ENCODE peak calls at places on chromosomes 5 and 9, in five cellular contexts. L, T, H, Y and N are unnamed samples. For H3K4me1, the result is how much of the 10 kb centered on the place peaks cover.

GRCh38 chr9:97714435-97714834 is 17.3 kb upstream of the XPA start:
- DNase-seq in T (peak), L (no peak), Y (no peak), H (no peak), N (no peak)

GRCh38 chr5:138604176-138604785 is 29.1 kb upstream of the HSPA9 start:
- DNase-seq in T (no peak), L (no peak), H (no peak), Y (no peak), N (no peak)

GRCh38 chr5:88602584-88602983 is 280.4 kb downstream of the MEF2C start:
- DNase-seq in L (peak), H (no peak), T (no peak), Y (no peak), N (no peak)

GRCh38 chr5:42912184-42912766 is 100.6 kb upstream of the SELENOP start:
- DNase-seq in T (peak), L (peak), H (no peak), Y (no peak), N (peak)

GRCh38 chr9:123005964-123006363 is 27.5 kb upstream of the GPR21 start:
- DNase-seq in Y (no peak), T (peak), H (no peak), L (no peak), N (no peak)

GRCh38 chr9:106203832-106204516 is 509.6 kb downstream of the TMEM38B start:
- DNase-seq in T (no peak), H (no peak), Y (no peak), L (no peak), N (no peak)

GRCh38 chr5:128227984-128228383 is 144.4 kb downstream of the SLC12A2 start:
- DNase-seq in Y (no peak), T (peak), H (no peak), L (no peak), N (no peak)

GRCh38 chr5:54882101-54882500 is 103.3 kb downstream of the ESM1 start:
- DNase-seq in Y (no peak), H (no peak), L (no peak), T (no peak), N (no peak)

GRCh38 chr5:65102501-65102825 is 333.7 kb downstream of the CWC27 start:
- DNase-seq in Y (no peak), T (no peak), H (no peak), L (no peak), N (no peak)

GRCh38 chr5:157855404-157855994 is 3.4 kb downstream of the CLINT1 start:
- DNase-seq in T (peak), H (no peak), L (peak), Y (peak), N (peak)

GRCh38 chr9:82021198-82021597 is 32.6 kb downstream of the SPATA31D1 start:
- DNase-seq in H (no peak), L (no peak), Y (no peak), T (peak), N (peak)

GRCh38 chr5:128271859-128272446 is 188.4 kb downstream of the SLC12A2 start:
- DNase-seq in T (peak), Y (no peak), L (peak), H (no peak), N (peak)

GRCh38 chr5:179435181-179435580 is 89.9 kb upstream of the ADAMTS2 start:
- DNase-seq in L (no peak), T (no peak), Y (no peak), H (no peak), N (no peak)

GRCh38 chr9:130219661-130220081 is 45.9 kb upstream of the HMCN2 start:
- DNase-seq in Y (peak), L (no peak), H (no peak), T (no peak), N (no peak)

GRCh38 chr5:56995605-56996004 is 43.7 kb upstream of the MIER3 start:
- DNase-seq in Y (no peak), H (no peak), L (no peak), T (no peak), N (no peak)

GRCh38 chr5:124402144-124402581 is 344.3 kb downstream of the ZNF608 start:
- DNase-seq in L (no peak), Y (no peak), H (no peak), T (peak), N (no peak)

GRCh38 chr9:133711428-133712220 is 26.5 kb downstream of the SARDH start:
- DNase-seq in T (peak), L (no peak), Y (no peak), H (no peak), N (no peak)

GRCh38 chr5:52674815-52675545 is 112.7 kb upstream of the ITGA1 start:
- DNase-seq in L (no peak), T (peak), Y (no peak), H (no peak), N (no peak)

GRCh38 chr9:133737774-133738038 is 446 bp downstream of the SARDH start:
- DNase-seq in Y (no peak), T (no peak), H (no peak), L (no peak), N (no peak)

GRCh38 chr5:74342189-74342588 is 298.3 kb downstream of the ENC1 start:
- DNase-seq in Y (no peak), H (no peak), L (no peak), T (no peak), N (no peak)

GRCh38 chr9:136655244-136656225 is 7.2 kb upstream of the EGFL7 start:
- DNase-seq in H (no peak), T (no peak), Y (no peak), L (no peak), N (no peak)

GRCh38 chr5:32508806-32509805 is 64.6 kb upstream of the ZFR start:
- DNase-seq in H (no peak), T (no peak), Y (no peak), L (no peak), N (no peak)

GRCh38 chr9:29548436-29548835 is 1975.2 kb upstream of the C9orf72 start:
- DNase-seq in H (no peak), T (no peak), L (no peak), Y (no peak), N (no peak)

GRCh38 chr9:101536351-101536750 is 2.7 kb downstream of the RNF20 start:
- DNase-seq in H (no peak), T (peak), L (no peak), Y (no peak), N (no peak)

GRCh38 chr5:54234304-54234938 is 76.0 kb downstream of the ARL15 start:
- DNase-seq in H (no peak), Y (peak), L (no peak), T (peak), N (peak)

GRCh38 chr5:176648467-176649194 is 1.3 kb downstream of the TSPAN17 start:
- DNase-seq in H (no peak), L (peak), T (no peak), Y (no peak), N (no peak)

GRCh38 chr9:115845648-115846312 is 307.8 kb upstream of the PAPPA start:
- DNase-seq in T (peak), Y (no peak), H (no peak), L (no peak), N (peak)

GRCh38 chr9:129494113-129494789 is 126.7 kb downstream of the C9orf50 start:
- DNase-seq in H (no peak), Y (no peak), T (no peak), L (no peak), N (no peak)

GRCh38 chr5:107889387-107889786 is 218.7 kb upstream of the EFNA5 start:
- DNase-seq in H (no peak), T (peak), L (no peak), Y (no peak), N (no peak)

GRCh38 chr5:151240891-151241290 is 12.1 kb upstream of the GM2A start:
- DNase-seq in H (no peak), L (no peak), Y (no peak), T (no peak), N (no peak)

GRCh38 chr9:69376651-69377050 is 51.6 kb downstream of the ENTREP1 start:
- DNase-seq in Y (no peak), T (peak), H (no peak), L (no peak), N (peak)

GRCh38 chr5:16791036-16791705 is 144.9 kb downstream of the MYO10 start:
- DNase-seq in L (peak), T (peak), H (peak), Y (peak), N (peak)

GRCh38 chr5:146595088-146595487 is 79.1 kb upstream of the GPR151 start:
- DNase-seq in Y (no peak), H (no peak), T (no peak), L (no peak), N (no peak)

GRCh38 chr9:135506327-135507103 is 6.0 kb downstream of the MRPS2 start:
- DNase-seq in L (peak), H (no peak), Y (peak), T (no peak), N (no peak)

GRCh38 chr9:135509458-135509857 is 9.0 kb downstream of the MRPS2 start:
- DNase-seq in L (no peak), H (no peak), Y (no peak), T (no peak), N (no peak)

GRCh38 chr9:135505406-135506187 is 5.1 kb downstream of the MRPS2 start:
- DNase-seq in L (peak), Y (peak), T (no peak), H (no peak), N (no peak)

GRCh38 chr9:135507104-135508035 is 6.9 kb downstream of the MRPS2 start:
- DNase-seq in H (no peak), Y (peak), L (peak), T (no peak), N (no peak)

DNA sequence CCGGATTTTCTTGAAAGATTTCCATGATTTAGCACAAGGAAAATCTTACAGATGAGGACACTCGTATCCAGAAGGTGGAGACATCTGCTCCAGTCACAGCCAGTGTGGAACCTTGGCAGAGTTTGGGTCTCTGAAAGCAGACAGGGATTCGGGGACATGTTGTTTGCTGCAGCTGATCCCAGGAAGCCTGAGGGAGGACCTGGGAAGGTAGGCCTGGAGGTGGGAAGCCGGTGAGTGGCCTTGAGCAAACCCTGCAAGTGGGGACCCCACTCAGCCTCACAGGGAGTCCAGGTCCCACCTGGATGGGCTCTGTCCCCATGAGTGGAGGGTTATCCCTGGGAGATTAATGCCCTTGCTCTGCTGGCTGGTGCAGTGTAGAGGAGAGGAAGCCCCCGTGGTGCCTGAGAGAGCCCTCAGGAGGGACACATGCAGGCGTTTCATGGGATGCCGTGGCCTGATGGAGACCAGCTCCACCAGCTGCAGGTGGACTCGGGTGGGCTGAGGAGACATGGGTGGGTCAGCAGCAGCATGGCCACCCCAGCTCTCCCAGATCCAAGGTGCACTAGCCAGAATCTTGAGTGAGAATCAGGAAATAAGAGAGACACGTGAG is 7.8 kb downstream of the MRPS2 start:
- DNase-seq in L (no peak), Y (peak), T (no peak), H (no peak), N (no peak)
- TF ChIP-seq RCOR1 in L (no peak), Y (no peak), T (no peak), H (no peak), N (no peak)

DNA sequence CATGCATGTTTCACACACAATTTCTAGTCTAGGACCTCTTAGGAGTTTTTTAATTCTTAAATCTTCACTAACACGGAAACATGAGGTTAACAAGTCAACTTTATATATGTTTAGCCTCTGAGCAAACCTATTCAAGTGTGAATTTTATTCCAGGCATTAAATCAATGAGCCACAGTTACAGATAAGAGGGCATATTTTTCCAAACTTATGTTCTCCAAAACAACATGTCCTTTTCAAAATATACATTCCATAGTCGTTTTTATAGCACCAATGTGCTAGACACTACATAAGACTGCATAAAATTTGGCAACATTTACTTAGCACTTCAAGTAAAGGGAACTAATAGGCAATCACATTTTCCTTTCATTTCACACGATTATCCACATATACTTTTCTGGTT is 6.5 kb downstream of the TMEM245 start:
- DNase-seq in T (no peak), L (no peak), Y (no peak), H (no peak), N (no peak)
- H3K4me1 ChIP-seq in T (under half), L (under half), Y (under half), H (under half), N (half or more)

DNA sequence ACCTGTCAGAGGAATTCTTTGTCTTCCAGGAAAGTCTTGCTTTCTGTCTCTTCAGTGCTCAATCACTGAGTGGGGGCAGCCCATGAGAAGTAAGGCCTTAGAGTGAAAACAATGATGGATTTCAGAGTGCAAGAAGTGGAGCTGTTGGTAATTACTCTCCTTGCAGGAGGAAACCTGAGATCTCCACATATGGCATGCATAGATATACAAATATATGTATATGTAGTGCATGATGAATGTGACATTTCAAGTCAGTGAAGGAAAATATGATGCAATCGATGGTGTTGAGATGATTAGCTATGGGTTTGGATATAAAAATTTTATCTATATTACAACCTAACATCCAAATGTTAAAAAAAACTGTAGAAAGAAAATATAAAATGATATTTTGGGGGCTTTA is 29.1 kb upstream of the MSANTD3 start:
- DNase-seq in H (no peak), L (no peak), Y (no peak), T (no peak), N (no peak)
- TF ChIP-seq CTCF in H (no peak), L (no peak), Y (no peak), T (no peak), N (no peak)

GRCh38 chr9:78566948-78567675 is 270.2 kb downstream of the PSAT1 start:
- DNase-seq in T (peak), Y (no peak), H (no peak), L (no peak), N (no peak)

GRCh38 chr9:78563269-78563668 is 266.3 kb downstream of the PSAT1 start:
- DNase-seq in Y (no peak), T (no peak), L (no peak), H (no peak), N (no peak)

GRCh38 chr9:78567693-78568092 is 270.8 kb downstream of the PSAT1 start:
- DNase-seq in H (no peak), Y (no peak), L (no peak), T (no peak), N (no peak)

GRCh38 chr9:78566521-78566920 is 269.6 kb downstream of the PSAT1 start:
- DNase-seq in L (no peak), Y (no peak), H (no peak), T (no peak), N (no peak)

DNA sequence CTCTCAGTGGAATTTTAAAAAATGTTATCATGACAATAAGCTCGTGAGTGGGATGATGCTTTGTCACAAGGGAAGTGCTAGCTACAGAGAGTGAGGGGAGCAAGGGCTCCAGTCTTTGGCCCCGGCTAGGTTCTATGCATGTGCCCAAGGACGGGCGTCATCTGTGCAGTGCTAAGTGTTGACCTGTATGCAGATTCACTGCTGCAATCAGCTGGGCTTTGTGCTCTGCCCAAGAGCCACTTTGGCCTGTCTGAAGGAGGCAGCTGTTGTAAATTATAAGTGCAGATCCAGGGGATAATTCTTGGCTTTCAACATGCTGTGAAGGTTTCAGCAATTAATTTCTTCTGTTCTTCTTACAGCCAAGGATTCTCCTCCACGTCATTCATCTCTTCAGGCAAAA is 268.6 kb downstream of the PSAT1 start:
- DNase-seq in H (no peak), L (no peak), T (no peak), Y (no peak), N (no peak)
- TF ChIP-seq RCOR1 in H (no peak), L (no peak), T (no peak), Y (no peak), N (no peak)

GRCh38 chr5:160289721-160290120 is 22.6 kb downstream of the CCNJL start:
- DNase-seq in L (no peak), T (no peak), Y (no peak), H (no peak), N (no peak)
- H3K4me1 ChIP-seq in L (under half), T (under half), Y (half or more), H (under half), N (under half)

GRCh38 chr9:134778841-134779411 is 101.7 kb upstream of the FCN2 start:
- DNase-seq in Y (peak), T (peak), H (no peak), L (peak), N (peak)
- TF ChIP-seq CTCF in Y (peak), T (peak), H (peak), L (peak), N (peak)

GRCh38 chr9:100284247-100284646 is 68.5 kb downstream of the TEX10 start:
- DNase-seq in H (no peak), T (no peak), L (no peak), Y (no peak), N (no peak)

GRCh38 chr9:100285601-100286000 is 67.1 kb downstream of the TEX10 start:
- DNase-seq in T (no peak), L (no peak), Y (no peak), H (no peak), N (no peak)

GRCh38 chr9:100286257-100286656 is 66.5 kb downstream of the TEX10 start:
- DNase-seq in H (no peak), L (no peak), T (peak), Y (no peak), N (no peak)

GRCh38 chr9:100285080-100285479 is 67.7 kb downstream of the TEX10 start:
- DNase-seq in H (no peak), T (no peak), Y (no peak), L (no peak), N (no peak)

GRCh38 chr9:100287186-100287585 is 65.6 kb downstream of the TEX10 start:
- DNase-seq in T (no peak), Y (no peak), H (no peak), L (no peak), N (no peak)
- TF ChIP-seq RCOR1 in T (no peak), Y (no peak), H (no peak), L (no peak), N (no peak)

GRCh38 chr5:172896465-172896864 is 62.4 kb downstream of the ERGIC1 start:
- DNase-seq in Y (no peak), T (no peak), L (no peak), H (no peak), N (no peak)

GRCh38 chr5:172898513-172899369 is 60.5 kb upstream of the RPL26L1 start:
- DNase-seq in L (no peak), H (no peak), Y (no peak), T (no peak), N (no peak)

GRCh38 chr5:172899436-172899835 is 59.8 kb upstream of the RPL26L1 start:
- DNase-seq in Y (no peak), T (no peak), H (no peak), L (no peak), N (no peak)

GRCh38 chr5:172895549-172895948 is 61.5 kb downstream of the ERGIC1 start:
- DNase-seq in T (no peak), H (no peak), L (no peak), Y (no peak), N (no peak)

DNA sequence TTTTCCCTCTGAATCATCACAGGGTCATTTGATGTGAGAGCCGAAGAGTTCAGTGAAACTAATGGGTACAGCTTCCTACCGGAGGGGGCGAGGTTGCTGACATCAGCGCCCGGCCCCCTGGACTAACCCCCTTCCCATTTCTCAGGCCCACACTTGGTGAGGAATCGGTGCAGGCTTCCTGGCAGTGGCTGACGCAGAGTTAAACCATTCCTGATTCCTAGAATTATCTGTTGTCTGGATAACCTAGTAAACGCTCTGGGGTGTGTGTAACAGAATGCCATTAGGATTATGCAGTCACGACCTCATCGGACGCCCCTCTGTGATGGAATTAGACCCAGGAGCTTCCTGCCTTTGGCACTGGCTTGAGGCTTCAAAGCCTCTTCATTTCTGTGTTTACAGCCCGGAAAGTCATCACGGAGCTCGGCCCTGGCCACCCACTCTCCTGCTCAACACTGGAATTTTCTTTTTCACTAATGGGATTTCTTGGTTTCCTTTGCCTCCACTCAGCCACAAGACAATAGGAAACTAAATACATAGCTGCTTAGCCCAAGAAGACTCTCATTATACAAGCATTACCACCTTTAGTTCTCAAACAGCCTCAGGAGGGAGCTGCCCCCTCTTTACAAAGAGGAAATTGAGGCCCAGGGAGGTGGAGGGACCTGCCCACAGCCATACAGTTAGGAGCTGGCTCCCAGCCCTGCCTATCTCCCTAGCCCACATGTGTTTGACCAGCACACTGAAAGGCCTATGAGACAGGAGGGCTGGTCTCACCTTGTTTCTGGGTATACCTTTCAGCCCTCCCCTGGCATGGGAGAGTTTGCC is 61.3 kb upstream of the RPL26L1 start:
- DNase-seq in L (no peak), Y (no peak), T (peak), H (no peak), N (peak)
- H3K4me1 ChIP-seq in L (under half), Y (under half), T (under half), H (under half), N (half or more)